ENCODE peak calls at places on chromosomes 13 and 19, in five cellular contexts. L, W, N, C and A are unnamed samples.

GRCh38 chr13:92775631-92776030 is 451.0 kb upstream of the GPC6 start:
- DNase-seq in C (no peak), L (no peak), W (no peak), N (no peak), A (no peak)

GRCh38 chr19:5005096-5005495 is 36.2 kb downstream of the KDM4B start:
- DNase-seq in W (no peak), N (no peak), C (no peak), L (no peak), A (no peak)

GRCh38 chr13:46575843-46576242 is 22.9 kb downstream of the LRCH1 start:
- DNase-seq in N (no peak), C (no peak), W (peak; percentile 96), L (no peak), A (peak; percentile 69)

GRCh38 chr19:48501446-48501960 is 10.1 kb downstream of the LMTK3 start:
- DNase-seq in C (no peak), W (no peak), L (peak; percentile 77), N (no peak), A (no peak)

GRCh38 chr19:38917516-38917915 is 5.5 kb upstream of the CCER2 start:
- DNase-seq in C (no peak), L (no peak), W (no peak), N (no peak), A (no peak)

GRCh38 chr19:7673995-7674667 is 2.8 kb upstream of the MCEMP1 start:
- DNase-seq in N (no peak), C (peak; percentile 96), L (peak; percentile 57), W (peak; percentile 66), A (peak; percentile 59)

GRCh38 chr13:50635504-50635903 is 208.0 kb downstream of the DLEU7 start:
- DNase-seq in C (peak; percentile 98), L (no peak), W (peak; percentile 97), N (peak; percentile 23), A (peak; percentile 49)

GRCh38 chr13:111909971-111910671 is 156.8 kb upstream of the SOX1 start:
- DNase-seq in N (no peak), C (no peak), W (no peak), L (no peak), A (no peak)

GRCh38 chr19:5397804-5398692 is 57.2 kb upstream of the ZNRF4 start:
- DNase-seq in N (peak; percentile 5), W (no peak), L (peak; percentile 11), C (no peak), A (no peak)

GRCh38 chr13:44874886-44875630 is 114.2 kb downstream of the NUFIP1 start:
- DNase-seq in L (no peak), C (no peak), N (no peak), W (no peak), A (no peak)

GRCh38 chr13:23159587-23160240 is 21.1 kb upstream of the SGCG start:
- DNase-seq in L (no peak), C (no peak), W (no peak), N (no peak), A (no peak)

GRCh38 chr13:24997367-24997967 is 98.5 kb upstream of the PABPC3 start:
- DNase-seq in C (peak; percentile 34), W (peak; percentile 52), L (peak; percentile 28), N (peak; percentile 76), A (peak; percentile 50)

GRCh38 chr13:90518398-90518797 is 829.1 kb upstream of the MIR17HG start:
- DNase-seq in L (no peak), W (no peak), N (no peak), C (no peak), A (no peak)

GRCh38 chr13:40221460-40222201 is 444.8 kb downstream of the FOXO1 start:
- DNase-seq in C (no peak), N (no peak), W (peak; percentile 38), L (peak; percentile 65), A (peak; percentile 71)

GRCh38 chr13:111031531-111031961 is 83.6 kb upstream of the ARHGEF7 start:
- DNase-seq in N (no peak), C (no peak), L (peak; percentile 28), W (peak; percentile 27), A (peak; percentile 77)

GRCh38 chr19:51552996-51553725 is 17.9 kb upstream of the ZNF175 start:
- DNase-seq in C (peak; percentile 54), N (peak; percentile 45), L (peak; percentile 52), W (peak; percentile 67), A (peak; percentile 51)

GRCh38 chr13:54301085-54301484 is 1272.5 kb downstream of the OLFM4 start:
- DNase-seq in W (no peak), L (no peak), N (no peak), C (no peak), A (no peak)

GRCh38 chr13:41723136-41723535 is 237.8 kb downstream of the VWA8 start:
- DNase-seq in C (no peak), L (no peak), N (no peak), W (no peak), A (no peak)

GRCh38 chr19:55355213-55355821 is 798 bp upstream of the COX6B2 start:
- DNase-seq in N (no peak), C (no peak), L (no peak), W (no peak), A (no peak)

GRCh38 chr13:50299546-50300249 is 284.5 kb downstream of the KCNRG start:
- DNase-seq in L (no peak), N (no peak), W (no peak), C (no peak), A (no peak)

GRCh38 chr19:35509018-35509652 is 4.3 kb downstream of the DMKN start:
- DNase-seq in N (no peak), W (no peak), L (peak; percentile 68), C (no peak), A (no peak)

GRCh38 chr13:94323746-94324408 is 155.6 kb downstream of the DCT start:
- DNase-seq in C (no peak), N (no peak), L (peak; percentile 47), W (no peak), A (no peak)

GRCh38 chr13:106867249-106867648 is 299.3 kb upstream of the ARGLU1 start:
- DNase-seq in W (no peak), C (no peak), L (no peak), N (peak; percentile 3), A (no peak)

GRCh38 chr19:2289714-2290435 is 7.9 kb upstream of the PEAK3 start:
- DNase-seq in N (peak; percentile 28), W (no peak), L (peak; percentile 69), C (peak; percentile 95), A (no peak)

GRCh38 chr19:2033825-2034159 is 17.3 kb downstream of the MKNK2 start:
- DNase-seq in W (no peak), L (no peak), N (no peak), C (no peak), A (no peak)

GRCh38 chr19:3533020-3533408 is 6.0 kb upstream of the TEKTIP1 start:
- DNase-seq in L (no peak), W (no peak), C (no peak), N (no peak), A (no peak)

GRCh38 chr13:46622918-46623256 is 69.9 kb downstream of the LRCH1 start:
- DNase-seq in W (peak; percentile 86), C (no peak), L (no peak), N (peak; percentile 34), A (peak; percentile 64)

GRCh38 chr13:43307921-43308433 is 284.6 kb downstream of the DNAJC15 start:
- DNase-seq in N (no peak), C (peak; percentile 85), W (peak; percentile 80), L (no peak), A (peak; percentile 92)

GRCh38 chr19:57719901-57720519 is 7.4 kb downstream of the ZNF671 start:
- DNase-seq in C (no peak), L (no peak), W (no peak), N (no peak), A (no peak)

GRCh38 chr19:3403489-3404323 is 37.3 kb downstream of the NFIC start:
- DNase-seq in N (peak; percentile 91), C (no peak), W (peak; percentile 98), L (no peak), A (peak; percentile 94)

GRCh38 chr19:47228168-47228936 is 2.6 kb downstream of the BBC3 start:
- DNase-seq in C (peak; percentile 46), L (peak; percentile 80), W (peak; percentile 22), N (no peak), A (peak; percentile 63)

GRCh38 chr19:46442808-46443450 is 14.2 kb upstream of the PNMA8C start:
- DNase-seq in N (no peak), C (no peak), L (no peak), W (peak; percentile 84), A (peak; percentile 61)

GRCh38 chr13:20391597-20392452 is 133.8 kb downstream of the CRYL1 start:
- DNase-seq in N (no peak), C (no peak), W (no peak), L (peak; percentile 9), A (no peak)

GRCh38 chr13:114130708-114131580 is 1.5 kb downstream of the RASA3 start:
- DNase-seq in N (peak; percentile 50), C (peak; percentile 88), L (peak; percentile 81), W (peak; percentile 80), A (peak; percentile 97)

GRCh38 chr13:110456550-110456949 is 105.0 kb downstream of the RAB20 start:
- DNase-seq in W (no peak), N (no peak), L (no peak), C (no peak), A (no peak)

GRCh38 chr19:49884109-49884508 is 6.6 kb downstream of the TBC1D17 start:
- DNase-seq in N (no peak), C (no peak), W (no peak), L (no peak), A (no peak)

GRCh38 chr13:106038752-106039151 is 496.7 kb downstream of the EFNB2 start:
- DNase-seq in N (no peak), W (peak; percentile 53), L (no peak), C (no peak), A (peak; percentile 83)

GRCh38 chr19:8088752-8089663 is 36.4 kb downstream of the CCL25 start:
- DNase-seq in L (no peak), N (no peak), W (no peak), C (no peak), A (no peak)

GRCh38 chr13:32228330-32229041 is 86.7 kb downstream of the ZAR1L start:
- DNase-seq in N (no peak), W (no peak), C (no peak), L (peak; percentile 5), A (peak; percentile 49)